ENCODE peak calls at places on chromosomes 12 and 14, in five cellular contexts. One of them, this sample, is unnamed.

GRCh38 chr14:34649344-34649743 is 19.4 kb upstream of the SNX6 start:
- DNase-seq in NCI-H1092 treated with DMSO at 0.1 percent for 48 hours: no peak
- DNase-seq in omental fat pad: no peak
- DNase-seq in H9: no peak
- DNase-seq in COR-L47: no peak
- DNase-seq in this sample: no peak

GRCh38 chr12:49903700-49904423 is at the start of gene FAIM2:
- DNase-seq in H9: peak; percentile 62
- DNase-seq in omental fat pad: no peak
- DNase-seq in COR-L47: peak; percentile 86
- DNase-seq in NCI-H1092 treated with DMSO at 0.1 percent for 48 hours: peak; percentile 66
- DNase-seq in this sample: no peak

GRCh38 chr12:69484428-69484827 is 14.2 kb downstream of the FRS2 start:
- DNase-seq in H9: no peak
- DNase-seq in NCI-H1092 treated with DMSO at 0.1 percent for 48 hours: no peak
- DNase-seq in omental fat pad: no peak
- DNase-seq in COR-L47: no peak
- DNase-seq in this sample: no peak

GRCh38 chr14:79011091-79011919 is 841.1 kb downstream of the NRXN3 start:
- DNase-seq in H9: peak; percentile 28
- DNase-seq in omental fat pad: no peak
- DNase-seq in NCI-H1092 treated with DMSO at 0.1 percent for 48 hours: peak; percentile 87
- DNase-seq in COR-L47: peak; percentile 59
- DNase-seq in this sample: no peak

GRCh38 chr12:92224685-92225331 is 79.2 kb upstream of the BTG1 start:
- DNase-seq in omental fat pad: no peak
- DNase-seq in COR-L47: no peak
- DNase-seq in H9: no peak
- DNase-seq in NCI-H1092 treated with DMSO at 0.1 percent for 48 hours: no peak
- DNase-seq in this sample: no peak

GRCh38 chr12:90253674-90254181 is 545.1 kb upstream of the ATP2B1 start:
- DNase-seq in COR-L47: peak; percentile 6
- DNase-seq in NCI-H1092 treated with DMSO at 0.1 percent for 48 hours: peak; percentile 30
- DNase-seq in H9: peak; percentile 43
- DNase-seq in omental fat pad: no peak
- DNase-seq in this sample: peak; percentile 90

GRCh38 chr14:99322731-99323599 is 51.0 kb upstream of the BCL11B start:
- DNase-seq in omental fat pad: no peak
- DNase-seq in H9: no peak
- DNase-seq in COR-L47: no peak
- DNase-seq in NCI-H1092 treated with DMSO at 0.1 percent for 48 hours: no peak
- DNase-seq in this sample: no peak

GRCh38 chr14:21123429-21123828 is 22.6 kb downstream of the TMEM253 start:
- DNase-seq in omental fat pad: no peak
- DNase-seq in COR-L47: no peak
- DNase-seq in H9: no peak
- DNase-seq in NCI-H1092 treated with DMSO at 0.1 percent for 48 hours: no peak
- DNase-seq in this sample: no peak

GRCh38 chr12:88310666-88311065 is 168.6 kb downstream of the TMTC3 start:
- DNase-seq in COR-L47: no peak
- DNase-seq in H9: no peak
- DNase-seq in NCI-H1092 treated with DMSO at 0.1 percent for 48 hours: no peak
- DNase-seq in omental fat pad: no peak
- DNase-seq in this sample: no peak

GRCh38 chr12:3302406-3303041 is 188.5 kb upstream of the PRMT8 start:
- DNase-seq in H9: no peak
- DNase-seq in COR-L47: no peak
- DNase-seq in NCI-H1092 treated with DMSO at 0.1 percent for 48 hours: no peak
- DNase-seq in omental fat pad: no peak
- DNase-seq in this sample: no peak

GRCh38 chr12:132154341-132154761 is 10.1 kb downstream of the NOC4L start:
- DNase-seq in omental fat pad: no peak
- DNase-seq in NCI-H1092 treated with DMSO at 0.1 percent for 48 hours: no peak
- DNase-seq in H9: no peak
- DNase-seq in COR-L47: no peak
- DNase-seq in this sample: no peak

GRCh38 chr14:68444449-68445168 is 348.3 kb downstream of the ZFP36L1 start:
- DNase-seq in NCI-H1092 treated with DMSO at 0.1 percent for 48 hours: no peak
- DNase-seq in COR-L47: no peak
- DNase-seq in omental fat pad: no peak
- DNase-seq in H9: no peak
- DNase-seq in this sample: no peak

GRCh38 chr14:28707814-28708213 is 58.8 kb upstream of the FOXG1 start:
- DNase-seq in NCI-H1092 treated with DMSO at 0.1 percent for 48 hours: no peak
- DNase-seq in COR-L47: no peak
- DNase-seq in omental fat pad: no peak
- DNase-seq in H9: no peak
- DNase-seq in this sample: no peak

GRCh38 chr12:15534870-15535269 is 212.6 kb downstream of the PTPRO start:
- DNase-seq in NCI-H1092 treated with DMSO at 0.1 percent for 48 hours: no peak
- DNase-seq in COR-L47: no peak
- DNase-seq in omental fat pad: peak; percentile 34
- DNase-seq in H9: no peak
- DNase-seq in this sample: peak; percentile 66

GRCh38 chr12:124747426-124748161 is 116.1 kb downstream of the SCARB1 start:
- DNase-seq in H9: no peak
- DNase-seq in NCI-H1092 treated with DMSO at 0.1 percent for 48 hours: no peak
- DNase-seq in COR-L47: no peak
- DNase-seq in omental fat pad: no peak
- DNase-seq in this sample: no peak

GRCh38 chr12:49705479-49706267 is 1.5 kb downstream of the FMNL3 start:
- DNase-seq in COR-L47: no peak
- DNase-seq in H9: peak; percentile 64
- DNase-seq in NCI-H1092 treated with DMSO at 0.1 percent for 48 hours: no peak
- DNase-seq in omental fat pad: peak; percentile 26
- DNase-seq in this sample: no peak

GRCh38 chr12:49587174-49587908 is 18.1 kb downstream of the FAM186B start:
- DNase-seq in COR-L47: no peak
- DNase-seq in H9: peak; percentile 33
- DNase-seq in omental fat pad: no peak
- DNase-seq in NCI-H1092 treated with DMSO at 0.1 percent for 48 hours: no peak
- DNase-seq in this sample: no peak

GRCh38 chr14:64550539-64551333 is 975 bp downstream of the PPP1R36 start:
- DNase-seq in COR-L47: no peak
- DNase-seq in NCI-H1092 treated with DMSO at 0.1 percent for 48 hours: peak; percentile 57
- DNase-seq in omental fat pad: no peak
- DNase-seq in H9: no peak
- DNase-seq in this sample: no peak

GRCh38 chr14:97033556-97034081 is 236.4 kb downstream of the VRK1 start:
- DNase-seq in H9: peak; percentile 52
- DNase-seq in omental fat pad: no peak
- DNase-seq in NCI-H1092 treated with DMSO at 0.1 percent for 48 hours: no peak
- DNase-seq in COR-L47: no peak
- DNase-seq in this sample: no peak

GRCh38 chr12:15599266-15600037 is 189.7 kb downstream of the EPS8 start:
- DNase-seq in NCI-H1092 treated with DMSO at 0.1 percent for 48 hours: peak; percentile 7
- DNase-seq in omental fat pad: peak; percentile 27
- DNase-seq in COR-L47: no peak
- DNase-seq in H9: no peak
- DNase-seq in this sample: no peak

GRCh38 chr12:98698603-98699463 is 53.7 kb downstream of the APAF1 start:
- DNase-seq in H9: no peak
- DNase-seq in COR-L47: peak; percentile 55
- DNase-seq in NCI-H1092 treated with DMSO at 0.1 percent for 48 hours: no peak
- DNase-seq in omental fat pad: no peak
- DNase-seq in this sample: peak; percentile 71

GRCh38 chr12:93098077-93098476 is 169.0 kb upstream of the EEA1 start:
- DNase-seq in NCI-H1092 treated with DMSO at 0.1 percent for 48 hours: no peak
- DNase-seq in COR-L47: peak; percentile 26
- DNase-seq in omental fat pad: peak; percentile 72
- DNase-seq in H9: peak; percentile 49
- DNase-seq in this sample: peak; percentile 80

GRCh38 chr14:102503576-102504224 is 5.9 kb downstream of the ANKRD9 start:
- DNase-seq in NCI-H1092 treated with DMSO at 0.1 percent for 48 hours: no peak
- DNase-seq in omental fat pad: no peak
- DNase-seq in COR-L47: no peak
- DNase-seq in H9: peak; percentile 20
- DNase-seq in this sample: no peak